ENCODE peak calls at places on chromosome 10, in five cellular contexts. G, N, D, X and Y are unnamed samples.

GRCh38 chr10:29482591-29483421 is 152.0 kb downstream of the SVIL start:
- DNase-seq in G (peak), N (peak), D (peak), X (no peak), Y (no peak)

GRCh38 chr10:79277579-79277978 is 69.7 kb upstream of the PPIF start:
- DNase-seq in G (no peak), N (no peak), D (no peak), X (no peak), Y (no peak)

GRCh38 chr10:113858541-113858940 is 4.1 kb downstream of the NHLRC2 start:
- DNase-seq in G (no peak), N (no peak), D (no peak), X (no peak), Y (no peak)

GRCh38 chr10:4826788-4827324 is 849 bp downstream of the AKR1E2 start:
- DNase-seq in G (no peak), N (no peak), D (no peak), X (peak), Y (no peak)

GRCh38 chr10:88089498-88089897 is 226.1 kb downstream of the PTEN start:
- DNase-seq in G (no peak), N (no peak), D (no peak), X (no peak), Y (no peak)

GRCh38 chr10:100826983-100827818 is 81.8 kb downstream of the PAX2 start:
- DNase-seq in G (peak), N (no peak), D (peak), X (peak), Y (no peak)

GRCh38 chr10:71084818-71085126 is 127.6 kb upstream of the UNC5B start:
- DNase-seq in G (no peak), N (no peak), D (no peak), X (no peak), Y (no peak)

GRCh38 chr10:48623607-48624132 is 18.8 kb upstream of the ARHGAP22 start:
- DNase-seq in G (no peak), N (no peak), D (no peak), X (no peak), Y (no peak)

GRCh38 chr10:124744688-124745055 is 494 bp upstream of the FAM53B start:
- DNase-seq in G (no peak), N (no peak), D (no peak), X (no peak), Y (no peak)

GRCh38 chr10:131797626-131798025 is 103.2 kb upstream of the PPP2R2D start:
- DNase-seq in G (no peak), N (no peak), D (no peak), X (no peak), Y (no peak)

GRCh38 chr10:133528845-133529575 is 1.8 kb downstream of the CYP2E1 start:
- DNase-seq in G (peak), N (no peak), D (peak), X (no peak), Y (peak)

GRCh38 chr10:110501142-110501937 is 3.6 kb downstream of the DUSP5 start:
- DNase-seq in G (peak), N (peak), D (peak), X (peak), Y (peak)

GRCh38 chr10:29853913-29854312 is 205.5 kb downstream of the JCAD start:
- DNase-seq in G (no peak), N (no peak), D (no peak), X (no peak), Y (no peak)

GRCh38 chr10:131655101-131655849 is 245.5 kb upstream of the PPP2R2D start:
- DNase-seq in G (no peak), N (no peak), D (no peak), X (no peak), Y (no peak)

GRCh38 chr10:118106426-118106825 is 59.7 kb upstream of the RAB11FIP2 start:
- DNase-seq in G (no peak), N (no peak), D (peak), X (no peak), Y (no peak)

GRCh38 chr10:22321831-22322662 is 1.1 kb downstream of the BMI1 start:
- DNase-seq in G (peak), N (no peak), D (peak), X (no peak), Y (no peak)

GRCh38 chr10:61623101-61623500 is 39.6 kb upstream of the CABCOCO1 start:
- DNase-seq in G (no peak), N (no peak), D (no peak), X (no peak), Y (no peak)

GRCh38 chr10:11297136-11297535 is 279.5 kb downstream of the CELF2 start:
- DNase-seq in G (no peak), N (no peak), D (no peak), X (no peak), Y (no peak)

GRCh38 chr10:5996696-5997095 is 19.4 kb upstream of the IL15RA start:
- DNase-seq in G (no peak), N (no peak), D (no peak), X (no peak), Y (no peak)